ENCODE peak calls at places on chromosomes 7 and 10, in nine cellular contexts. V, M, C, L, U, H, J, Y and X are unnamed samples.

GRCh38 chr10:69729326-69730048 is 72.2 kb upstream of the COL13A1 start:
- DNase-seq in V (peak; percentile 32), M (no peak), C (no peak), L (no peak), U (no peak), H (no peak), J (no peak), Y (peak; percentile 37), X (no peak)

GRCh38 chr10:102657984-102658724 is 13.9 kb downstream of the TRIM8 start:
- DNase-seq in V (no peak), M (no peak), C (no peak), L (no peak), U (no peak), H (no peak), J (peak; percentile 92), Y (peak; percentile 88), X (no peak)

GRCh38 chr10:78672898-78673297 is 395.9 kb upstream of the ZMIZ1 start:
- DNase-seq in V (no peak), M (no peak), C (no peak), L (no peak), U (no peak), H (no peak), J (no peak), Y (no peak), X (peak; percentile 29)

GRCh38 chr7:102273749-102274712 is 12.6 kb upstream of the SH2B2 start:
- DNase-seq in V (peak; percentile 89), M (no peak), C (no peak), L (no peak), U (peak; percentile 36), H (peak; percentile 66), J (peak; percentile 59), Y (no peak), X (no peak)

GRCh38 chr7:71488308-71488707 is 356.4 kb downstream of the GALNT17 start:
- DNase-seq in V (no peak), M (no peak), C (no peak), L (no peak), U (no peak), H (no peak), J (no peak), Y (no peak), X (no peak)

GRCh38 chr10:124605856-124606812 is 138.0 kb downstream of the FAM53B start:
- DNase-seq in V (no peak), M (no peak), C (no peak), L (no peak), U (no peak), H (no peak), J (no peak), Y (no peak), X (no peak)

GRCh38 chr10:78696791-78697420 is 371.9 kb upstream of the ZMIZ1 start:
- DNase-seq in V (no peak), M (no peak), C (no peak), L (no peak), U (no peak), H (no peak), J (no peak), Y (no peak), X (no peak)

GRCh38 chr7:116652793-116653192 is 19.2 kb upstream of the MET start:
- DNase-seq in V (no peak), M (no peak), C (no peak), L (no peak), U (no peak), H (no peak), J (no peak), Y (no peak), X (peak; percentile 91)

GRCh38 chr7:69738396-69738889 is 140.2 kb downstream of the AUTS2 start:
- DNase-seq in V (no peak), M (no peak), C (no peak), L (no peak), U (peak; percentile 58), H (no peak), J (no peak), Y (no peak), X (peak; percentile 77)

GRCh38 chr7:138835087-138835486 is 37.1 kb upstream of the ATP6V0A4 start:
- DNase-seq in V (no peak), M (no peak), C (no peak), L (no peak), U (no peak), H (no peak), J (no peak), Y (no peak), X (no peak)

GRCh38 chr7:87517136-87517805 is 41.8 kb upstream of the ABCB4 start:
- DNase-seq in V (no peak), M (no peak), C (no peak), L (no peak), U (no peak), H (no peak), J (no peak), Y (no peak), X (no peak)

GRCh38 chr10:7108141-7108540 is 302.7 kb downstream of the SFMBT2 start:
- DNase-seq in V (no peak), M (no peak), C (no peak), L (no peak), U (no peak), H (no peak), J (no peak), Y (no peak), X (no peak)
- TF ChIP-seq CTCF in V (no peak), M (no peak), C (no peak), L (no peak), U (no peak), H (no peak), J (no peak), Y (no peak), X (no peak)

GRCh38 chr7:131521651-131522163 is 34.7 kb downstream of the PODXL start:
- DNase-seq in V (peak; percentile 75), M (no peak), C (no peak), L (no peak), U (no peak), H (no peak), J (peak; percentile 86), Y (peak; percentile 80), X (no peak)

GRCh38 chr7:131524699-131525098 is 31.7 kb downstream of the PODXL start:
- DNase-seq in V (no peak), M (no peak), C (no peak), L (no peak), U (no peak), H (no peak), J (no peak), Y (no peak), X (no peak)

GRCh38 chr7:131525820-131526219 is 30.6 kb downstream of the PODXL start:
- DNase-seq in V (no peak), M (no peak), C (no peak), L (no peak), U (no peak), H (peak; percentile 61), J (no peak), Y (no peak), X (no peak)

GRCh38 chr7:131524116-131524515 is 32.3 kb downstream of the PODXL start:
- DNase-seq in V (no peak), M (no peak), C (no peak), L (no peak), U (no peak), H (no peak), J (no peak), Y (no peak), X (no peak)

GRCh38 chr7:131522325-131522920 is 34.0 kb downstream of the PODXL start:
- DNase-seq in V (no peak), M (no peak), C (no peak), L (no peak), U (no peak), H (no peak), J (no peak), Y (no peak), X (no peak)
- H3K4me1 ChIP-seq in V (peaks cover 20% of the 10 kb centered on the region), M (peaks cover 20% of the 10 kb centered on the region), C (peaks cover 96% of the 10 kb centered on the region), L (peaks cover 13% of the 10 kb centered on the region), U (no peaks in the 10 kb centered on the region), H (no peaks in the 10 kb centered on the region), J (peaks cover 8% of the 10 kb centered on the region), Y (peaks cover 23% of the 10 kb centered on the region), X (no peaks in the 10 kb centered on the region)

GRCh38 chr7:123749537-123749857 is 694 bp upstream of the WASL start:
- DNase-seq in V (no peak), M (peak; percentile 42), C (no peak), L (peak; percentile 51), U (no peak), H (no peak), J (no peak), Y (no peak), X (no peak)
- TF ChIP-seq CTCF in V (no peak), M (peak; percentile 21), C (peak; percentile 41), L (peak; percentile 49), U (peak; percentile 6), H (no peak), J (no peak), Y (peak; percentile 3), X (no peak)

DNA sequence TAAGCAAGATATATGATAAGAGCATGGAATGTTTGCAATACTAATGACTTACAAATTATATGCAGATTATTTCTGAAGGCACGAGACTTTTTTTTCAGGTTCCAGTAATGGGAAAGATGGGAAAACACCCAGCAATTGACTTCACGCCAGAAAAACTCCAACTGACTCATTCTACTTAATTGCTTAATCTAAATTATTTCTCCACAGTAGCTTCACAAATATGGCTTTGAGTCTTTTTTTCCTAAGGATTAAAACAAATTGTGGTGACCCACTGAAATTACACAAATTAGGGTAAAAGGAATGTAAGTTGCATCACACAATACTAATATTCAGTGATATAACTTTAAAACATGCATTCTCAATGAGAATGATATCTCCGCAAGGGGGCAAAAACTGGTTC is 138.7 kb downstream of the GNAI1 start:
- DNase-seq in V (no peak), M (no peak), C (no peak), L (no peak), U (no peak), H (no peak), J (no peak), Y (no peak), X (peak; percentile 33)
- H3K4me1 ChIP-seq in V (no peaks in the 10 kb centered on the region), M (peaks cover 15% of the 10 kb centered on the region), C (peaks cover 39% of the 10 kb centered on the region), L (peaks cover 7% of the 10 kb centered on the region), U (no peaks in the 10 kb centered on the region), H (peaks cover 6% of the 10 kb centered on the region), J (no peaks in the 10 kb centered on the region), Y (peaks cover 9% of the 10 kb centered on the region), X (peaks cover 16% of the 10 kb centered on the region)

GRCh38 chr10:93068411-93069244 is 5.1 kb upstream of the CYP26A1 start:
- DNase-seq in V (no peak), M (no peak), C (no peak), L (no peak), U (peak; percentile 63), H (no peak), J (no peak), Y (no peak), X (peak; percentile 48)
- TF ChIP-seq CTCF in V (no peak), M (no peak), C (no peak), L (no peak), U (no peak), H (peak; percentile 27), J (no peak), Y (no peak), X (peak; percentile 15)

DNA sequence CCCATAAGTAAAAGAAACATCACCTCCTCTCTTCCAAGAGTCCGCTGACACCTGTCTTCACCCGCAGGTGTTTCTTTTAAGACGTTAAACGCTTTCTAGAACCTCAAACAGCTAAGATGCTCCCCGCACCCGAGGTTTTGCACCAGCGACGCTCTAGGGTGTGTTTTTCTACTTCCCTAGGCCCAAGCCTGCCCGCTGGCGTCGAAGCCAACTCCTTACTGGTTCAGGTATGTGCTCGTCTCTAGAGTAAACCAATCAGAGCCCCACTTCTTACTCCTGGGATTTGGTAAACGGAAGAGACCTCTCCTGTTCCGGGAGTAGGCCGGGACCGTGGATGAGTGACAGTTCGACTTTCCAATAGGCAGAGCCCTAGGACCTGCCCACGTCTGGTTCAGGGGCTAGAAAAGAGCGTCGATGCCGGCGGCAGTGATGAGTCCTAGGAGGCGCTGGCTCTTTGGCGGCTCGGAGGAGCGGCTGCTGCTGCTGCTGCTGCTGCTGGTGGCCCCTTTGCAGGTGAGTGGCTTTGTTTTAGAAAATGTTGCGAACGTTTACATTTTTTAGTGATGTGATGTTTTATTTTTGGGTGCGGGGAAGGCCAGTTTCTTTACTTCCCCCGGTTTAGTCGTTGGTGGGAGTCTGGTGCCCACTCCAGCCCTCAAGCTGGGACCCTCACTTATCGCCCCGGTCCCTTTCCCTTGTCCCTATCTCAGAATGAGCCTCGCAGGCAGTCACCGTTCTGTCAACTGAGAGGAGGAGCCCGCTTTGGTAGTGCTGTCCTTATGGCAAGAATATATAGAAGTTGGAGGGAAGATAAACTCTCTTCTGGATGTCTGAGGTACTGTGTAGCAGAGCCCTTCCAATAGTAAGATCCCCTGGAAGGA is at the start of gene BPGM:
- DNase-seq in V (peak; percentile 100), M (peak; percentile 98), C (peak; percentile 95), L (peak; percentile 98), U (peak; percentile 99), H (peak; percentile 100), J (peak; percentile 98), Y (peak; percentile 94), X (peak; percentile 100)
- H3K4me1 ChIP-seq in V (peaks cover 4% of the 10 kb centered on the region), M (peaks cover 23% of the 10 kb centered on the region), C (peaks cover 32% of the 10 kb centered on the region), L (peaks cover 17% of the 10 kb centered on the region), U (no peaks in the 10 kb centered on the region), H (peaks cover 6% of the 10 kb centered on the region), J (peaks cover 21% of the 10 kb centered on the region), Y (peaks cover 22% of the 10 kb centered on the region), X (peaks cover 21% of the 10 kb centered on the region)